ENCODE peak calls at places on chromosomes 6 and 20, in ten cellular contexts. W is HCT116, U is HL-60, N is SK-N-SH, F is Panc1, M is transverse colon, I is endothelial cell of umbilical vein, S is HepG2, E is sigmoid colon, K is breast epithelium. Q is an unnamed sample. For H3K27me3, the result is how much of the 10 kb centered on the place peaks cover.

GRCh38 chr20:29742699-29743100 is 1514.8 kb upstream of the DEFB115 start:
- DNase-seq in W (no peak), U (no peak), N (peak), F (no peak), M (no peak), I (no peak), S (no peak), E (no peak), K (no peak), Q (no peak)

GRCh38 chr6:44925100-44925739 is 402.9 kb upstream of the RUNX2 start:
- DNase-seq in W (no peak), U (no peak), N (peak), F (no peak), M (no peak), I (peak), S (peak), E (no peak), K (no peak), Q (no peak)

GRCh38 chr6:41936073-41936837 is 5.4 kb downstream of the CCND3 start:
- DNase-seq in W (peak), U (peak), N (peak), F (peak), M (peak), I (peak), S (peak), E (peak), K (peak), Q (peak)

GRCh38 chr6:63597142-63598000 is 25.1 kb downstream of the LOC128125822 start:
- DNase-seq in W (no peak), U (no peak), N (no peak), F (no peak), M (no peak), I (no peak), S (no peak), E (no peak), K (no peak), Q (no peak)

GRCh38 chr20:32483351-32484220 is 101.5 kb downstream of the NOL4L start:
- DNase-seq in W (peak), U (peak), N (peak), F (no peak), M (peak), I (peak), S (peak), E (peak), K (peak), Q (peak)

GRCh38 chr6:84428300-84428907 is 201.0 kb upstream of the CEP162 start:
- DNase-seq in W (peak), U (peak), N (peak), F (peak), M (peak), I (peak), S (peak), E (no peak), K (no peak), Q (peak)

GRCh38 chr6:170232186-170233002 is 58.5 kb downstream of the DLL1 start:
- DNase-seq in W (no peak), U (no peak), N (no peak), F (no peak), M (no peak), I (no peak), S (no peak), E (no peak), K (no peak), Q (no peak)

GRCh38 chr20:58973179-58973578 is 7.9 kb upstream of the NELFCD start:
- DNase-seq in W (no peak), U (no peak), N (no peak), F (no peak), M (no peak), I (no peak), S (no peak), E (no peak), K (no peak), Q (no peak)

GRCh38 chr20:60900581-60900980 is 351.5 kb upstream of the CDH4 start:
- DNase-seq in W (no peak), U (no peak), N (no peak), F (no peak), M (no peak), I (no peak), S (no peak), E (no peak), K (no peak), Q (no peak)

GRCh38 chr6:84615987-84616386 is 148.4 kb downstream of the TBX18 start:
- DNase-seq in W (no peak), U (no peak), N (no peak), F (no peak), M (no peak), I (no peak), S (no peak), E (no peak), K (no peak), Q (no peak)

GRCh38 chr6:56226946-56227879 is 20.2 kb downstream of the COL21A1 start:
- DNase-seq in W (no peak), U (no peak), N (no peak), F (no peak), M (no peak), I (no peak), S (no peak), E (no peak), K (no peak), Q (no peak)

GRCh38 chr6:149031545-149032317 is 284.9 kb downstream of the UST start:
- DNase-seq in W (peak), U (no peak), N (peak), F (no peak), M (peak), I (no peak), S (peak), E (no peak), K (peak), Q (no peak)

GRCh38 chr6:12417191-12417590 is 127.0 kb downstream of the EDN1 start:
- DNase-seq in W (no peak), U (no peak), N (no peak), F (no peak), M (no peak), I (no peak), S (no peak), E (no peak), K (no peak), Q (no peak)

GRCh38 chr20:56974499-56975250 is 291.8 kb downstream of the BMP7 start:
- DNase-seq in W (peak), U (peak), N (no peak), F (no peak), M (peak), I (no peak), S (peak), E (no peak), K (no peak), Q (peak)

GRCh38 chr6:57822896-57823358 is 505.5 kb downstream of the PRIM2 start:
- DNase-seq in W (no peak), U (no peak), N (no peak), F (no peak), M (no peak), I (peak), S (no peak), E (no peak), K (no peak), Q (no peak)

DNA sequence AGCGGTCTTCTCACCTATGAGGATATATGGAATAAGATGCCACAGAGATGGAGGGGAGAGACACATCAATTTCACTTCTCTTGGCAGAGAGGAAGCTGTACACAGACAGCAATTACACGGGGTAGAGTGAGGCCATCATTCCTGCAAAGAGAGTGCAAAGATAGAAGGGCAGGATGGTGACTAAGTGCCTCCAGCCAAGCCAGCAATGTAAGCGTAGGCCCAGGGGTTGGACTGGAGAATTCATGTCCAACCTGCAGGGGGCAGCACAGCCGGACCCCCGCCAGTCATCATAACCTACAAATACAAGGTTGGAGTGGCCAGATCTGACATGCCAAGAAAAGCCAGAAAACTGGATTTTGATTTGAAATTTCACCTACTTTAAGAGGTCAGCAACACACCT is 56.3 kb downstream of the NRN1 start:
- DNase-seq in W (no peak), U (no peak), N (peak), F (no peak), M (no peak), I (peak), S (no peak), E (no peak), K (no peak), Q (no peak)
- TF ChIP-seq CTCF in W (peak), U (peak), N (peak), F (peak), M (no peak), I (peak), S (peak), E (no peak), K (no peak), Q (no peak)

DNA sequence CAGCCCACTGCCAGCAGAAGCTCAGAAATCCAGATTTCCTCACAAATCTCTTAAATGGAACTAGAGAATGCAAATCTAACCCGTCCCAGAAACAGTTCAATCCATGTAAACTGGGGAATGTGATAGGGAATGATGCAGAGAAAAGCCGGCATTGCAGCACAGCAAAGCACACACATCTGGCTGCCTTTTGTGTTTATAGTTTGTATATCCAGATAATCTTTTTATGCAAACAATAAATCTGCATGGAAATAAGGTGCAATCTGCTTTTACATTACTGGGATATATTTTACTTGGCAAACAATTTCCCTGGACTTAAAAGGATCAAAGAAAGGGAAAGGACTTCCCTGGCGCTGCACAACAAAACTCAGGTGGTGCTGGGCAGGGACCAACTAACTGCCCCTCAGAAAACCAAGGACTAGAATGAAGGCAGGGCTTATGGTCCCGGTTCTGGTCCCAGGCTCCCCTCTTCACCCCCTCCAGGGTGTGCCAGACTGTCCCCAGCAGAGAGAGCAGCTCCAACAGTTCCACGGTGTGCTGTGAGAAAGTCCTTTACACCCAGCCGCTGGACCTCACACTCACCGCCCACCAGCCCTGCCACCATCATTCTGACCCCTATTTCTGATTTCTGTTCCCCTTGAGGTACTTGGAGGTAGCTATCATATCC is 2.7 kb downstream of the PXDC1 start:
- DNase-seq in W (no peak), U (no peak), N (no peak), F (no peak), M (no peak), I (no peak), S (no peak), E (no peak), K (no peak), Q (no peak)
- H3K27me3 ChIP-seq in W (under half), U (under half), N (under half), F (under half), M (under half), I (under half), S (under half), E (under half), K (under half), Q (under half)

DNA sequence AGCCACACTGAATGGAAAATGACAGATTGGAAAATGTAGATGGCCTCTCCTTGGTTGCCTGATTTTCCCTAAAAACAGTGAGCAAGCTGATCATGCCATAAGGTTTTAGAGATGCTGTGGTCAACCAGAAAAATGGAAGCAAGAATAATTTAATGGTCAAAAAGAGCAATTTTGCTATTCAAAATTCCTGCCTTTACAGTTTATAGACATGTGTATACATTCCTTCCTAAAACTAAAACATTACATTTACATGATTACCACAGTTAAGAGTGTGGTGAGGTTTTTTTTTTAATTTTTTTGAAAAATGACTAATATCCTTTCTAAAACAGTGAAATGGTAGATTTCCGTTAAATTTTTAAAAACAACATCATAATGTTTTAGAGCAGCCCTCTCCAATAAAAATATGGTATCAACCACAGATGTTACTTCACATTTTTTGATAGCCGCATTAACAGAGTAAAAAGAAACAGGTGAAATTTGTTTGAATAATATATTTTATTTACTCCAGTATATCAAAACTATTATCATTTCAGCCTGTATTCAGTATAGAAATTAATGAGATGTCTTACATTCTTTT is 407.0 kb upstream of the SOX4 start:
- DNase-seq in W (no peak), U (no peak), N (no peak), F (no peak), M (no peak), I (peak), S (no peak), E (no peak), K (no peak), Q (no peak)
- TF ChIP-seq POLR2AphosphoS5 in W (no peak), U (no peak), N (no peak), F (no peak), M (no peak), I (no peak), S (no peak), E (no peak), K (no peak), Q (no peak)

DNA sequence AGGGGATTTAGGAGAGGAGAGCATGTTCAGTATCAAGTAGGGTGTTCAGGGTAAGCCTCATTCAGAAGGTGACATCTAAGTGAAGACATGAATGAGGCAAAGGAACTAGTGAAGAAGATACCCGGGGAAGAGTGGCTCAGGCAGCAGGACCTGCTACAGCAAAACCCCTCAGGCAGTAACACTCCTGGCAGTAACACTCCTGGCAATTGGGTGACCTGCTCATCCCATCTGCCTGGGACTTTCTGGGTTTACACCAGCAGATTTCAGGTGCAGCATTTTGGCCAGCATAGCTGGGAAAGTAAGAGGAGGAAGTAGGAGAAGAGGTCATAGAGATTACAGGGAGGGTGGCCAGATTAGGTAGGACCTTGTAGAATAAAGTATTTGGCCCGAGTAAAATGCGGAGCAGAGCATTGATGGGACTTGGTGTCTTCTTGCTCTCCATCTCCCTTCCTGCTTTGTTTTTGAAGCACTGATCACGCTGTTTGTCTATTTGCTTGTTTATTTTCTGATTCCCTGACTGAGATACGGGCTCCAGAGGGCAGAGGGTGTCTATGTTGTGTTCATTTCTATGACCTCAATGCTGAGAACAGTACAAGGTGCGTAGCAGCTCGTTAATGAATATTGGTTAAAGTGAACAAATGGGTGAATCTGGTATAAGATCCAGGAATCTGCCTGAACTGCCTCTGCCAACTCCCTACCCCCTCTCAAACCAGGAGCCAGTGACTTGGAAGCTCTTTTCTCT is 88.3 kb downstream of the IYD start:
- DNase-seq in W (no peak), U (no peak), N (no peak), F (no peak), M (no peak), I (no peak), S (no peak), E (no peak), K (no peak), Q (no peak)
- TF ChIP-seq CTCF in W (no peak), U (no peak), N (no peak), F (no peak), M (no peak), I (no peak), S (no peak), E (no peak), K (no peak), Q (no peak)

GRCh38 chr6:35764238-35764896 is 12.0 kb upstream of the CLPSL2 start:
- DNase-seq in W (peak), U (no peak), N (no peak), F (no peak), M (no peak), I (no peak), S (no peak), E (no peak), K (peak), Q (no peak)

GRCh38 chr6:35774116-35774794 is 2.1 kb upstream of the CLPSL2 start:
- DNase-seq in W (no peak), U (no peak), N (no peak), F (no peak), M (no peak), I (no peak), S (no peak), E (no peak), K (peak), Q (no peak)

GRCh38 chr6:35765739-35766138 is 10.7 kb upstream of the CLPSL2 start:
- DNase-seq in W (no peak), U (no peak), N (no peak), F (no peak), M (no peak), I (no peak), S (no peak), E (no peak), K (peak), Q (no peak)

GRCh38 chr6:35771343-35771627 is 5.1 kb upstream of the CLPSL2 start:
- DNase-seq in W (no peak), U (no peak), N (no peak), F (no peak), M (no peak), I (no peak), S (no peak), E (no peak), K (peak), Q (no peak)

DNA sequence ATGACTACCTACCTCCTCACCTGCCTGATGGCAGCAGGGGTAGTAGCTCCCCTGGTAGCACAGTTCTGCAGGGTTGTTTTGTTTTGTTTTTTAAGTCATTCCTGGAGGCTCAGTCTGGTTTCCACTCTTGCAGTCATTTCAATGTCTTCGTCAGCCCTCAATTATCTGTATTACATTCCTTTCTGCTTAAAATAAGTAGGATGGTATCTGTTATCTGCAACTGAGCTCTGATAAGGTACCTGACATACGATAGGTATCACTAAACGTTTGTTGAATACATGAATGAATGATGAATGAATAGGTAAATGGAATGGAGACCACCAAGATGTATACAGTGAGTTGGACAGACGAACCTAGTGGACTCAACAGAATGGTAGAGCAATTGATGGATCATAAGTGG is 7.2 kb upstream of the CLPSL2 start:
- DNase-seq in W (no peak), U (no peak), N (no peak), F (no peak), M (no peak), I (no peak), S (no peak), E (no peak), K (no peak), Q (no peak)
- H3K27me3 ChIP-seq in W (under half), U (under half), N (under half), F (under half), M (under half), I (under half), S (under half), E (under half), K (under half), Q (under half)

DNA sequence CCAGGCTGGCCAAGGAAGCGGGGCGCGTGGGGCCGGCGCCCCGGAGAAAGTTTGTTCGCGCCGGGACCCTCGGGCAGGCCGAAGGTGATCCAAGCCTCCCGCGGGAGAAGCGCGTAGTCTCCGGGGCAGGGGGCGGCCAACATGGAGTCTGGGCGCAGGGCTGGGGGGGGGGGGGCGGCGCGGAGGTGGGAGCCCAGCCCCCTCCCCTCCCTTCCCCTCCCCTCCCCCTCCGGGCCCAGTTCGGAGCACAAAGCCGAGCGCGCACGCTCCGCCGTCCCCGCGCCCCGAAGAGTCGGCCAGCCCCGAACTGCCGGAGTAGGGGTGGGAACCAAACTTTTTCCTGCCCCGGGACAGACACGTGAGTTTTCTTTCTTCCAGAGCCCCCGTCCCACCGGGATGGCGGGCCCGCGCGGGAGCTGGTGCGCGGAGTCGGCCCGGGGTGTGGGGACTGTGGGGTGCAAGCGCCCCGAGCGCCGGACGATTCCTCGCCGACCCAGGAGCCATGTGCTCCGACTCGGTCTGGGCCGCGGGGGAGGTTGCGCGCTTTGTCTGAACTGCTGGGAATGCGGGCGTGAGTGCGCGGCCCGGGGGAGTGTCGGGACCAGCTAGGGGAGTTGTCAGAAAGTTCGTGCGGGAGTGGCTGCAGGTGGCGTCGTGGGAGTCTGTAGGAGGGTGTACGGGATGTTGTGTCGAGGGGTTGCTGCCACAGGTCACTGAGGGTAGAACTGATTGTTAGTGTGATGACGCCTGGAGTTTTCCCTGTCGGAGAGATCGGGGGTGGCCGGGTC is 1.1 kb downstream of the TGIF2 start:
- DNase-seq in W (no peak), U (peak), N (peak), F (no peak), M (peak), I (peak), S (peak), E (peak), K (peak), Q (peak)
- TF ChIP-seq POLR2AphosphoS5 in W (no peak), U (peak), N (no peak), F (no peak), M (peak), I (no peak), S (peak), E (peak), K (no peak), Q (no peak)

GRCh38 chr6:14396826-14397517 is 279.4 kb downstream of the CD83 start:
- DNase-seq in W (no peak), U (no peak), N (no peak), F (no peak), M (peak), I (no peak), S (no peak), E (no peak), K (no peak), Q (peak)
- TF ChIP-seq CTCF in W (no peak), U (no peak), N (peak), F (peak), M (no peak), I (no peak), S (peak), E (no peak), K (no peak), Q (no peak)

GRCh38 chr6:108127826-108128225 is 38.0 kb upstream of the NR2E1 start:
- DNase-seq in W (no peak), U (no peak), N (no peak), F (peak), M (no peak), I (no peak), S (peak), E (no peak), K (no peak), Q (no peak)
- H3K27me3 ChIP-seq in W (under half), U (under half), N (under half), F (under half), M (half or more), I (under half), S (under half), E (under half), K (under half), Q (under half)

Q was measured in stomach.